ENCODE peak calls at places on chromosomes 7 and 10, in seven cellular contexts. H is mesenchymal stem cell, A is neuronal stem cell, R is IMR-90, L is trophoblast cell, Q is mesendoderm, B is H9. G is an unnamed sample. For H3K79me1, the result is how much of the 10 kb centered on the place peaks cover.

GRCh38 chr7:132377043-132377442 is 199.2 kb downstream of the PLXNA4 start:
- DNase-seq in B (no peak), Q (no peak), A (no peak), R (no peak), H (no peak), L (no peak), G (no peak)

GRCh38 chr10:26508016-26508415 is 69.9 kb downstream of the APBB1IP start:
- DNase-seq in B (no peak), L (no peak), Q (no peak), A (no peak), H (no peak), R (no peak), G (no peak)

GRCh38 chr7:50781371-50781770 is 1.3 kb downstream of the GRB10 start:
- DNase-seq in H (no peak), R (no peak), B (no peak), A (no peak), L (no peak), Q (no peak), G (no peak)

GRCh38 chr7:68857571-68857970 is 740.7 kb upstream of the AUTS2 start:
- DNase-seq in Q (no peak), B (no peak), L (no peak), H (no peak), A (no peak), R (no peak), G (no peak)

GRCh38 chr7:66913118-66914049 is 7.6 kb upstream of the TMEM248 start:
- DNase-seq in H (no peak), B (no peak), L (no peak), A (no peak), R (no peak), Q (peak), G (no peak)

GRCh38 chr10:112810651-112811215 is 139.3 kb upstream of the TCF7L2 start:
- DNase-seq in R (no peak), A (no peak), L (peak), H (no peak), B (peak), Q (no peak), G (no peak)

GRCh38 chr10:12406764-12407400 is 57.5 kb downstream of the CAMK1D start:
- DNase-seq in H (no peak), L (no peak), Q (peak), R (no peak), A (no peak), B (no peak), G (no peak)

GRCh38 chr10:110398419-110399162 is 93.9 kb upstream of the SMNDC1 start:
- DNase-seq in A (no peak), L (peak), B (no peak), H (peak), R (peak), Q (peak), G (no peak)

GRCh38 chr10:117424789-117425649 is 49.8 kb upstream of the PDZD8 start:
- DNase-seq in Q (peak), R (no peak), A (no peak), H (no peak), B (peak), L (no peak), G (no peak)

GRCh38 chr7:22551768-22552513 is 52.0 kb upstream of the STEAP1B start:
- DNase-seq in L (no peak), B (no peak), A (no peak), H (no peak), R (no peak), Q (no peak), G (no peak)

GRCh38 chr10:86931872-86932271 is 25.5 kb downstream of the MMRN2 start:
- DNase-seq in Q (no peak), A (no peak), B (no peak), R (peak), H (peak), L (no peak), G (no peak)

GRCh38 chr10:73304876-73305275 is 52.4 kb upstream of the MRPS16 start:
- DNase-seq in H (no peak), Q (no peak), B (no peak), L (no peak), A (no peak), R (no peak), G (no peak)

GRCh38 chr7:144827581-144828139 is 8.2 kb downstream of the TPK1 start:
- DNase-seq in B (no peak), H (peak), R (peak), Q (peak), L (no peak), A (no peak), G (no peak)

GRCh38 chr10:13327516-13327915 is 20.6 kb downstream of the SEPHS1 start:
- DNase-seq in R (no peak), H (no peak), Q (no peak), B (no peak), A (no peak), L (no peak), G (no peak)

GRCh38 chr7:2100278-2101205 is 132.2 kb downstream of the MAD1L1 start:
- DNase-seq in B (no peak), L (no peak), A (no peak), R (no peak), Q (peak), H (no peak), G (no peak)

GRCh38 chr7:412731-413356 is 106.8 kb downstream of the PDGFA start:
- DNase-seq in A (no peak), Q (no peak), L (no peak), B (no peak), R (no peak), H (no peak), G (no peak)

GRCh38 chr7:31814187-31814586 is 127.2 kb downstream of the PPP1R17 start:
- DNase-seq in B (no peak), R (no peak), H (no peak), L (no peak), Q (peak), A (no peak), G (no peak)

GRCh38 chr10:64863836-64864235 is 1342.6 kb downstream of the REEP3 start:
- DNase-seq in B (peak), L (no peak), H (no peak), R (no peak), Q (peak), A (no peak), G (no peak)

GRCh38 chr7:3415730-3416366 is 114.8 kb downstream of the SDK1 start:
- DNase-seq in L (no peak), B (no peak), Q (no peak), R (no peak), H (no peak), A (no peak), G (no peak)

GRCh38 chr10:80619036-80619435 is 81.3 kb downstream of the SH2D4B start:
- DNase-seq in B (no peak), Q (no peak), R (no peak), H (no peak), A (no peak), L (no peak), G (no peak)

GRCh38 chr10:6068006-6068405 is 5.8 kb upstream of the IL2RA start:
- DNase-seq in A (no peak), B (no peak), Q (no peak), H (no peak), R (no peak), L (no peak), G (no peak)

GRCh38 chr7:3089493-3089892 is 45.8 kb upstream of the CARD11 start:
- DNase-seq in R (peak), A (peak), Q (peak), H (peak), L (no peak), B (peak), G (peak)

GRCh38 chr10:78359641-78360091 is 326.0 kb downstream of the RPS24 start:
- DNase-seq in L (no peak), H (peak), B (no peak), R (no peak), A (no peak), Q (peak), G (no peak)

GRCh38 chr10:57785546-57785945 is 482.1 kb downstream of the IPMK start:
- DNase-seq in L (peak), R (no peak), H (no peak), A (no peak), Q (peak), B (no peak), G (no peak)

GRCh38 chr10:128047991-128048826 is 78.0 kb downstream of the MKI67 start:
- DNase-seq in Q (no peak), L (peak), A (no peak), H (peak), R (peak), B (no peak), G (no peak)

GRCh38 chr7:84455788-84456187 is 261.2 kb upstream of the SEMA3A start:
- DNase-seq in R (peak), Q (no peak), A (no peak), L (no peak), H (peak), B (no peak), G (no peak)

GRCh38 chr10:4807803-4808507 is 18.1 kb upstream of the AKR1E2 start:
- DNase-seq in H (peak), L (no peak), B (no peak), Q (peak), R (peak), A (no peak), G (no peak)

GRCh38 chr10:96243296-96243695 is 28.1 kb downstream of the BLNK start:
- DNase-seq in R (no peak), L (no peak), Q (no peak), A (no peak), H (no peak), B (no peak), G (no peak)

GRCh38 chr7:76375251-76375650 is 16.5 kb upstream of the YWHAG start:
- DNase-seq in L (no peak), H (no peak), R (no peak), A (no peak), Q (no peak), B (no peak), G (no peak)

GRCh38 chr7:19009936-19010280 is 107.5 kb downstream of the TWIST1 start:
- DNase-seq in Q (no peak), R (peak), A (no peak), L (no peak), B (no peak), H (no peak), G (no peak)

GRCh38 chr10:28411648-28412047 is 108.8 kb upstream of the MPP7 start:
- DNase-seq in R (no peak), A (no peak), L (no peak), Q (no peak), H (no peak), B (no peak), G (no peak)

GRCh38 chr7:1725199-1725701 is 55.2 kb downstream of the ELFN1 start:
- DNase-seq in A (no peak), H (no peak), Q (no peak), R (no peak), B (peak), L (no peak), G (no peak)

GRCh38 chr7:142420554-142421362 is 162.9 kb upstream of the PRSS58 start:
- DNase-seq in L (peak), Q (peak), B (peak), A (no peak), H (peak), R (peak), G (no peak)

GRCh38 chr7:35254496-35255416 is 856 bp upstream of the TBX20 start:
- DNase-seq in B (no peak), H (no peak), A (no peak), L (no peak), R (no peak), Q (peak), G (peak)

GRCh38 chr7:158366916-158367633 is 220.5 kb downstream of the PTPRN2 start:
- DNase-seq in Q (no peak), L (no peak), H (no peak), A (no peak), R (no peak), B (no peak), G (no peak)

GRCh38 chr10:69731184-69731583 is 70.5 kb upstream of the COL13A1 start:
- DNase-seq in B (no peak), A (no peak), R (peak), Q (no peak), L (no peak), H (peak), G (no peak)

GRCh38 chr10:74525885-74526284 is 300.5 kb upstream of the KAT6B start:
- DNase-seq in A (no peak), Q (no peak), H (no peak), R (no peak), L (no peak), B (no peak), G (no peak)

GRCh38 chr7:102412548-102412947 is 16.4 kb downstream of the PRKRIP1 start:
- DNase-seq in A (no peak), Q (peak), R (peak), H (peak), B (peak), L (no peak), G (no peak)

GRCh38 chr7:67364441-67365017 is 367.9 kb downstream of the TYW1 start:
- DNase-seq in H (no peak), Q (no peak), A (no peak), L (no peak), R (no peak), B (peak), G (peak)

GRCh38 chr10:129945031-129945430 is 19.0 kb downstream of the EBF3 start:
- DNase-seq in A (no peak), L (no peak), Q (no peak), B (no peak), H (no peak), R (no peak), G (no peak)

GRCh38 chr10:43162604-43163003 is 24.4 kb downstream of the CSGALNACT2 start:
- DNase-seq in A (no peak), L (no peak), H (no peak), B (no peak), R (no peak), Q (no peak), G (no peak)
- H3K79me1 ChIP-seq in A (under half), L (under half), H (under half), B (under half), R (under half), Q (under half), G (under half)

GRCh38 chr10:124005091-124005490 is 88.3 kb downstream of the CHST15 start:
- DNase-seq in H (no peak), Q (no peak), L (no peak), B (no peak), A (no peak), R (no peak), G (no peak)
- H3K79me1 ChIP-seq in H (under half), Q (under half), L (under half), B (under half), A (under half), R (under half), G (under half)

DNA sequence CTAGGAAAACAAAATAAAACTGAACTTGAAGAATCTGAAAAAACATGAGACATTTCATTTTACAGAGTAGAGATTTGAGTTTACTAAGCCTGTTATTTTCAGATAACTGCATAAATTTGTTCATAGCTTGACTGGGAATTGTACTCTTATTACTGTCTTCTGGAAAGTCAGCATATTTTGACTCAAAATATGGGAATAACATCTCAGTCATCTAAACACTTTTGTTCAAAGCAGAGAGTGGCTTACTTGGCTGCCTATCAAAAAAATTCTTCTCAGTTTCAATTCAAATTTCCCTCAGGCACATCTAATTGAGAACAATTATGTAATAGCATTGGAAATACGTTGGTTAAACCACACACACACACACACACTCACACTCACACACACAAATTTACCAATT is 384.6 kb downstream of the ARL4A start:
- DNase-seq in R (peak), H (no peak), Q (no peak), L (no peak), B (no peak), A (no peak), G (no peak)
- H3K79me1 ChIP-seq in R (under half), H (under half), Q (under half), L (under half), B (under half), A (under half), G (under half)

GRCh38 chr10:1133495-1134045 is 77.4 kb downstream of the WDR37 start:
- DNase-seq in L (no peak), Q (no peak), A (no peak), H (no peak), R (no peak), B (no peak), G (no peak)

GRCh38 chr10:1128649-1129048 is 72.5 kb downstream of the WDR37 start:
- DNase-seq in R (no peak), Q (no peak), A (no peak), H (no peak), L (no peak), B (no peak), G (no peak)

GRCh38 chr10:1132584-1132983 is 76.4 kb downstream of the WDR37 start:
- DNase-seq in L (no peak), A (no peak), Q (no peak), R (no peak), B (no peak), H (no peak), G (peak)

GRCh38 chr10:1130226-1130625 is 74.0 kb downstream of the WDR37 start:
- DNase-seq in Q (no peak), H (no peak), L (no peak), B (no peak), R (no peak), A (no peak), G (no peak)

DNA sequence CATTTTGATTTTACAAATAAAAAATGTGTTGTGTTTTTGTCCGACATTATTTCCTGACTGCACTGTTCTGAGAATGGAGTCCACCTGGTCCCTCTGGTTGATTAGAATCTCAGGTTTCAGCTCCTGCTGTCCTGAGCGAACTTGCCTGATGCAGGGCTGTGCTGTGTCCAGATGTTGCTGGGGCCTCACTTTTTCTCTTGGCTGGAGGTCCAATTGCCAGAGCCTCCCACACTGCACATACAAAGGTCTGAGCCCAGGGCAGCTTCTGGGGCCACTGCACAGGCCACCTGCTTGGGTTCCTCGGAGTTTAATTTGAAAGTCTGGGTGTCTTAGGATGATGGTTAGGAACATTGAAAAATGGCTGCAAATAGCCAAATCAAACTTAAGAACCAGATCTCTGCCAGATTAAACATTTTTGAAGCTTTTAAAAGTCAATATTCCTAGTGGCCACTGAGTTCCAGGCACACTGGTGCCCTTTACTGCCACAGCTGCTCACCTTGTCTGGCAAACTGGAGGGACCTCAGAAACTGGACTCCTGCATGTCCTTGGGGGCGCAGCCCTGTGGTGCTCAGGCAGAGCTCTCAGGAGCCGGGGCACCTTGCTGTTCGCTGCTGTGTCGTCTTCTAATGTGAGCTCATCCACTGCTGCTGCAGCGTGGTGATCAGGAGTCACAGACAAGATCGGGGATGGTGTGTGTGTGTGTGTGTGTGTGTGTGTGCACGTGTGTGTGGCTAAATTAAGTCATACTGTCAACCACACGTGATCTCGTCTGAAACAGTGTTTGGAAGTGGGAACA is 75.0 kb downstream of the WDR37 start:
- DNase-seq in L (no peak), A (no peak), R (no peak), H (no peak), Q (no peak), B (no peak), G (peak)
- H3K79me1 ChIP-seq in L (under half), A (under half), R (under half), H (under half), Q (under half), B (under half), G (under half)

DNA sequence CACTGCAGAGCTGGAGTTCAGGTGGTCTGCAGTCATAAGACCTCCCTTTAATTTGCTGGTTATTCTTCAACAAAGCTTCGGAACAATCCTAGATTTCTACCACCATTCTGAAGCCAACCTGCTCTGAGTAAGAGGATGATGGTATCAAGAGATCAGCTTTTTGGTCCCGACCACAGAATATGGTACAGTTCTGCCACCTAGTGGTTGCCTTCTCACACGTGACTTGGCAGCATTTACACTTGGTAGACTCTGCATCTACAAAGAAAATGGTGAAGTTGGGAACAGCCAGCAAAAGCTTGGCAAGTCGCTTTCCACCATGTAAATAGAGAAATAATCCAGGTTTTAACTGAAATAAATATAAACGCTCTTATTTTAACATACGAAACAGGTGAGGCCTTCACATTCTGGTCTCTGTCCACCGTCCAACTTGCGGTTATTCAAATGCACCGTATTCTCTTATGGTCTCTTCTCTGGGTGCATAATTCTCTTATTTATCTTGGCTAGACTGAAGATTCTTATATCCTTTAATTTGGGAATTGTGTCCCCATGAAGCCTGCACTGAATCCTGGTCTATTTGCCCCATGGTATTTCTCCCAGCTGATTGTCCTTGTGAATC is 173.9 kb upstream of the GRM3 start:
- DNase-seq in L (peak), R (peak), H (peak), B (peak), Q (peak), A (peak), G (peak)
- H3K79me1 ChIP-seq in L (under half), R (under half), H (under half), B (under half), Q (under half), A (under half), G (under half)

GRCh38 chr7:134355004-134355525 is 38.3 kb upstream of the SLC35B4 start:
- DNase-seq in B (no peak), Q (peak), R (no peak), L (no peak), H (no peak), A (no peak), G (no peak)

GRCh38 chr7:134353411-134353810 is 36.7 kb upstream of the SLC35B4 start:
- DNase-seq in A (no peak), Q (no peak), L (no peak), B (no peak), H (no peak), R (no peak), G (no peak)

GRCh38 chr7:134351424-134351823 is 34.7 kb upstream of the SLC35B4 start:
- DNase-seq in Q (no peak), L (no peak), B (no peak), A (no peak), H (no peak), R (no peak), G (no peak)

GRCh38 chr7:134347567-134347966 is 30.8 kb upstream of the SLC35B4 start:
- DNase-seq in L (no peak), H (no peak), R (no peak), A (no peak), B (no peak), Q (no peak), G (no peak)

GRCh38 chr7:134350682-134351081 is 34.0 kb upstream of the SLC35B4 start:
- DNase-seq in Q (no peak), A (no peak), B (no peak), L (no peak), R (no peak), H (no peak), G (no peak)
- H3K79me1 ChIP-seq in Q (under half), A (under half), B (under half), L (under half), R (under half), H (under half), G (under half)

DNA sequence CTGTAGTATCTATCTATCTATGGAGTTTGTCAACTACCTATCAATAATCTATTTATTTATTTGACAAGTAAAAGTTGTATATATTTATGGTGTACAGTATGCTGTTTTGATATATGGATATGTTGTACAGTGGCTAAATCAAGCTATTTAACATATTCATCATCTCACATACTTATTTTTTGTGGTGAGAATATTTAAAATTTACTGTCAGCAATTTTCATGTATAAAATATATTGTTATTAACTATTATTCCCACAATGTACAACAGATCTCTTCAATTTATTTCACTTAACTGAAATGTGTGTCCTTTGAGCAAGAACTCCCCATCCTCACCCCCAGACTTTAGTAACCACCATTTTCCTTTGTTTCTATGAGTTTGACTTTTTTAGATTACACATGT is 14.5 kb downstream of the AGR3 start:
- DNase-seq in A (no peak), Q (no peak), R (no peak), L (no peak), H (no peak), B (no peak), G (no peak)
- H3K79me1 ChIP-seq in A (under half), Q (under half), R (under half), L (under half), H (under half), B (under half), G (under half)